ENCODE peak calls at places on chromosomes 1 and 21, in four cellular contexts. X, U, V and I are unnamed samples.

GRCh38 chr1:184621262-184621661 is 133.4 kb downstream of the EDEM3 start:
- DNase-seq in U (no peak), X (peak; percentile 83), V (no peak), I (no peak)

GRCh38 chr1:53600486-53600885 is 138.5 kb downstream of the GLIS1 start:
- DNase-seq in V (no peak), X (no peak), U (no peak), I (no peak)

GRCh38 chr21:37348664-37349063 is 17.9 kb upstream of the DYRK1A start:
- DNase-seq in X (no peak), U (no peak), V (no peak), I (no peak)

GRCh38 chr1:91749690-91750335 is 136.1 kb downstream of the TGFBR3 start:
- DNase-seq in X (no peak), V (no peak), U (no peak), I (no peak)

GRCh38 chr1:92262516-92262915 is 36.3 kb downstream of the GLMN start:
- DNase-seq in V (no peak), U (no peak), X (no peak), I (no peak)

GRCh38 chr1:38990401-38990745 is 703 bp upstream of the AKIRIN1 start:
- DNase-seq in V (no peak), U (no peak), X (peak; percentile 37), I (no peak)

GRCh38 chr21:41616063-41616591 is 108.2 kb upstream of the TMPRSS2 start:
- DNase-seq in X (peak; percentile 91), V (no peak), U (no peak), I (no peak)

GRCh38 chr1:53435151-53435550 is 24.0 kb upstream of the DMRTB1 start:
- DNase-seq in V (no peak), X (no peak), U (no peak), I (no peak)

GRCh38 chr1:160090760-160091159 is 7.7 kb downstream of the IGSF8 start:
- DNase-seq in U (no peak), X (no peak), V (no peak), I (no peak)

DNA sequence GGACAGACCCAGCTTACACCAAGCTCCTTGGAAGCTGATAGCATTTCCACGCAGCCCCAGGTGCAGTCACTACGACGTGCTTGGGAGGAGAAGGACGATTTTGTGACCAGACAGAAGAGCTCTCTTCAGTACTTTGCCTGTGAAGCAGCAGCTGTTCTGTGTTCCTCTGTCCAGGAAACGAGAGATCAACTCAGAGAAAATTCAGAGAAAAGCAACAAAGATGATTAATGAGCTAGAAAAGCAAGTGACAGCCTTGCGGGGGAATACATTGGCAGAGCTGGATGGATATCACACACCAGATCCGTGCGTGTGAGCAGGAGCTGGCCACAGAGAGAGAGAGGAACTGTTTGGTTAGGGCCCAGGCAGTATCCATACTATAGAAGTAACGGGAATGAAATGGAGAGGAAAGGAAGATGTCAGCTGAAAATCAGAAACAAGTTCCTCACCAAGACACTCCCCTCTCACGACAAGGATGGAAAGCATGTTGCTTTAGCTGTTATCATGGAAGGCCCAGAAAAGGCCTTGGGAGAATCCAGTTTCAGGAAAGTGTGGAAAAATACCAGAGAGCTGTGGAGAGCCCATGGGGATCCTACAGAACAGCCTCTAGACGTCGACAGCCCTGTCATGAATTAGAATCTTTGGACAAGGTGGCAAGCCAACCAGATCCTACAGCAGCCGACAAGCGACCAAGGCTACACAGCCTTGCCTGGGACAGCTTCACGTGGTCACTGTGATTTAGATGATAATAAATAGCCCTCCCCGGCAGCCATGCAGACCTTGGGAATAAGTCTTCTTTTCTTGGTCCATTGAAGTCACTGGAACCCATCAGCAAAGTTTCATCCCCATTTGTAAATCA is 106.1 kb downstream of the TOMM20 start:
- DNase-seq in U (no peak), X (peak; percentile 22), V (no peak), I (no peak)
- H2BK15ac ChIP-seq in U (no peak overlapping the region), X (peak overlapping the region; percentile 12), V (no peak overlapping the region), I (no peak overlapping the region)

DNA sequence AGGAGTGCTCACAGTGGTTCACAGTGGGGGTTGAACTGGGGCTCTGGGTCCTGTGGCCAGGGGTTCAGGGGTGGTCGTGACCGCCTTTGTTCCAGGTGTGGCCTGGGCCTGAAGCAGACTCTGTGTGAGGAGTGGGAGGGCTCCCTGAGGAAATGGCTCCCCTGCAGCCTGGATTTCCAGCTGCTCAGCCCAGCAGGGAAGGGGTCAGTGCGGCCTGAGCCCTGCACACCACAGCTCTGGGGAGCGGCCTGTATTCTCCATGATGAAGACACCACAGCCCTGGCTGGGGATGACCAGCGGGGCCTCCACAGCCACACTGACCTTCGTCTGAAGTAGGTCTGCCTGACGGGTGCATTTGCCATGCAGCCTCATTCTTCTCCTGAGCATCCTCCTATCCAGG is 16.7 kb downstream of the PYCR2 start:
- DNase-seq in U (no peak), X (no peak), V (no peak), I (no peak)
- H2BK15ac ChIP-seq in U (no peak overlapping the region), X (no peak overlapping the region), V (peak overlapping the region; percentile 38), I (no peak overlapping the region)

GRCh38 chr1:29831500-29832117 is 595.3 kb downstream of the PTPRU start:
- DNase-seq in V (no peak), X (no peak), U (no peak), I (no peak)
- H2BK15ac ChIP-seq in V (no peak overlapping the region), X (no peak overlapping the region), U (no peak overlapping the region), I (no peak overlapping the region)

DNA sequence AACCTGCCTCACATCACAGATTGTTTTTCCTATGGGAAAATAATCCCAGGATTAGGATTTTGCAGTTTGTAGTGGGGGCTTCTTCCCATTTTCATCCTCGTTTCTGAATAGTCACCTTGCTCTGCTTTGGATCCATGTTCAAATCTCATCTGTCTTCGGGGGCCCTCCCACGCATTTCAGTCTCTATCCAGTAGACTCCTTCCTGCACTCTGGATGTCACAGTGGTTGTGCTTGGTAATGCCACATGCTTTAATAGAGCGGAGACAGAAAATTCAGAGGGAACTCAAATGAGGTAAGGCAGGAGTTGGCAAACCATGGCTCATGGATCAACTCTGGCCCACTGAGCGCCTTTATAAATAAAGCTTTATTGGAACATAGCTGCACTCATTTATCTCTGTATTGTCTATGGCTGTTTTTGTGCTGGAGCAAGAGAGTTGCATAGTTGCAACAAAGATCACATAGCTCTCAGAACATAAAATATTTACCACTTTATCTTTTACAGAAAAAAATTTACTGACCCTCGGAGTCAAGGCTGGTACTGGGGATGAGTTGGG is 101.0 kb downstream of the SPATA46 start:
- DNase-seq in V (no peak), X (no peak), U (no peak), I (no peak)
- H2BK15ac ChIP-seq in V (no peak overlapping the region), X (no peak overlapping the region), U (no peak overlapping the region), I (no peak overlapping the region)

GRCh38 chr1:61254629-61255323 is 172.4 kb downstream of the NFIA start:
- DNase-seq in V (no peak), X (peak; percentile 18), U (no peak), I (no peak)

GRCh38 chr1:61255324-61255703 is 173.0 kb downstream of the NFIA start:
- DNase-seq in X (no peak), V (no peak), U (no peak), I (no peak)

GRCh38 chr1:61261585-61261984 is 179.2 kb downstream of the NFIA start:
- DNase-seq in X (no peak), U (no peak), V (no peak), I (no peak)

GRCh38 chr1:61263905-61264824 is 181.8 kb downstream of the NFIA start:
- DNase-seq in V (no peak), U (no peak), X (no peak), I (no peak)

GRCh38 chr1:61259379-61260148 is 177.2 kb downstream of the NFIA start:
- DNase-seq in V (no peak), X (no peak), U (no peak), I (no peak)
- H2BK15ac ChIP-seq in V (no peak overlapping the region), X (no peak overlapping the region), U (no peak overlapping the region), I (no peak overlapping the region)

GRCh38 chr1:203351037-203351625 is at the start of gene FMOD:
- DNase-seq in X (peak; percentile 46), U (peak; percentile 80), V (no peak), I (peak; percentile 62)
- H2BK15ac ChIP-seq in X (peak within 1 kb of the TSS; percentile 70), U (no peak within 1 kb of the TSS), V (no peak within 1 kb of the TSS), I (no peak within 1 kb of the TSS)